ENCODE peak calls at places on chromosomes 12 and 14, in seven cellular contexts. One of them, this sample, is unnamed.

GRCh38 chr14:62674833-62675232 is 370.4 kb downstream of the KCNH5 start:
- DNase-seq in upper lobe of right lung: no peak
- DNase-seq in HepG2: no peak
- DNase-seq in tibial nerve: no peak
- DNase-seq in esophagus muscularis mucosa: no peak
- DNase-seq in heart left ventricle: no peak
- DNase-seq in testis: no peak
- DNase-seq in this sample: no peak

GRCh38 chr12:68373836-68374314 is 41.7 kb upstream of the MDM1 start:
- DNase-seq in upper lobe of right lung: no peak
- DNase-seq in HepG2: no peak
- DNase-seq in tibial nerve: no peak
- DNase-seq in esophagus muscularis mucosa: peak; percentile 34
- DNase-seq in heart left ventricle: no peak
- DNase-seq in testis: no peak
- DNase-seq in this sample: no peak

GRCh38 chr12:12791756-12792346 is 6.4 kb downstream of the APOLD1 start:
- DNase-seq in upper lobe of right lung: no peak
- DNase-seq in HepG2: no peak
- DNase-seq in tibial nerve: no peak
- DNase-seq in esophagus muscularis mucosa: no peak
- DNase-seq in heart left ventricle: peak; percentile 37
- DNase-seq in testis: peak; percentile 74
- DNase-seq in this sample: no peak

GRCh38 chr12:57759360-57759980 is 4.6 kb downstream of the MARCHF9 start:
- DNase-seq in upper lobe of right lung: no peak
- DNase-seq in HepG2: peak; percentile 53
- DNase-seq in tibial nerve: no peak
- DNase-seq in esophagus muscularis mucosa: no peak
- DNase-seq in heart left ventricle: no peak
- DNase-seq in testis: no peak
- DNase-seq in this sample: no peak

GRCh38 chr12:84619053-84619452 is 293.5 kb downstream of the SLC6A15 start:
- DNase-seq in upper lobe of right lung: no peak
- DNase-seq in HepG2: no peak
- DNase-seq in tibial nerve: no peak
- DNase-seq in esophagus muscularis mucosa: no peak
- DNase-seq in heart left ventricle: no peak
- DNase-seq in testis: no peak
- DNase-seq in this sample: no peak

GRCh38 chr12:66623455-66623854 is 55.4 kb downstream of the GRIP1 start:
- DNase-seq in upper lobe of right lung: no peak
- DNase-seq in HepG2: no peak
- DNase-seq in tibial nerve: no peak
- DNase-seq in esophagus muscularis mucosa: no peak
- DNase-seq in heart left ventricle: no peak
- DNase-seq in testis: no peak
- DNase-seq in this sample: no peak

GRCh38 chr14:92421756-92422155 is 91.8 kb upstream of the RIN3 start:
- DNase-seq in upper lobe of right lung: no peak
- DNase-seq in HepG2: no peak
- DNase-seq in tibial nerve: no peak
- DNase-seq in esophagus muscularis mucosa: no peak
- DNase-seq in heart left ventricle: no peak
- DNase-seq in testis: no peak
- DNase-seq in this sample: no peak

GRCh38 chr14:105325716-105326567 is 11.4 kb downstream of the PACS2 start:
- DNase-seq in upper lobe of right lung: no peak
- DNase-seq in HepG2: no peak
- DNase-seq in tibial nerve: no peak
- DNase-seq in esophagus muscularis mucosa: no peak
- DNase-seq in heart left ventricle: no peak
- DNase-seq in testis: no peak
- DNase-seq in this sample: no peak

GRCh38 chr14:91261115-91261514 is 16.6 kb upstream of the GPR68 start:
- DNase-seq in upper lobe of right lung: no peak
- DNase-seq in HepG2: no peak
- DNase-seq in tibial nerve: no peak
- DNase-seq in esophagus muscularis mucosa: no peak
- DNase-seq in heart left ventricle: no peak
- DNase-seq in testis: no peak
- DNase-seq in this sample: no peak

GRCh38 chr12:52149651-52150241 is 42.1 kb downstream of the KRT80 start:
- DNase-seq in upper lobe of right lung: no peak
- DNase-seq in HepG2: no peak
- DNase-seq in tibial nerve: no peak
- DNase-seq in esophagus muscularis mucosa: no peak
- DNase-seq in heart left ventricle: no peak
- DNase-seq in testis: no peak
- DNase-seq in this sample: no peak

GRCh38 chr14:50335389-50335788 is 23.3 kb downstream of the DMAC2L start:
- DNase-seq in upper lobe of right lung: no peak
- DNase-seq in HepG2: peak; percentile 13
- DNase-seq in tibial nerve: peak; percentile 69
- DNase-seq in esophagus muscularis mucosa: peak; percentile 82
- DNase-seq in heart left ventricle: peak; percentile 45
- DNase-seq in testis: peak; percentile 82
- DNase-seq in this sample: no peak

GRCh38 chr14:21095430-21096205 is 2.8 kb downstream of the ZNF219 start:
- DNase-seq in upper lobe of right lung: no peak
- DNase-seq in HepG2: no peak
- DNase-seq in tibial nerve: no peak
- DNase-seq in esophagus muscularis mucosa: no peak
- DNase-seq in heart left ventricle: no peak
- DNase-seq in testis: no peak
- DNase-seq in this sample: no peak

GRCh38 chr14:24122971-24123370 is 7.5 kb upstream of the FITM1 start:
- DNase-seq in upper lobe of right lung: no peak
- DNase-seq in HepG2: no peak
- DNase-seq in tibial nerve: no peak
- DNase-seq in esophagus muscularis mucosa: no peak
- DNase-seq in heart left ventricle: no peak
- DNase-seq in testis: no peak
- DNase-seq in this sample: no peak

GRCh38 chr12:46942579-46942978 is 116.8 kb upstream of the SLC38A4 start:
- DNase-seq in upper lobe of right lung: no peak
- DNase-seq in HepG2: no peak
- DNase-seq in tibial nerve: no peak
- DNase-seq in esophagus muscularis mucosa: no peak
- DNase-seq in heart left ventricle: no peak
- DNase-seq in testis: no peak
- DNase-seq in this sample: no peak

DNA sequence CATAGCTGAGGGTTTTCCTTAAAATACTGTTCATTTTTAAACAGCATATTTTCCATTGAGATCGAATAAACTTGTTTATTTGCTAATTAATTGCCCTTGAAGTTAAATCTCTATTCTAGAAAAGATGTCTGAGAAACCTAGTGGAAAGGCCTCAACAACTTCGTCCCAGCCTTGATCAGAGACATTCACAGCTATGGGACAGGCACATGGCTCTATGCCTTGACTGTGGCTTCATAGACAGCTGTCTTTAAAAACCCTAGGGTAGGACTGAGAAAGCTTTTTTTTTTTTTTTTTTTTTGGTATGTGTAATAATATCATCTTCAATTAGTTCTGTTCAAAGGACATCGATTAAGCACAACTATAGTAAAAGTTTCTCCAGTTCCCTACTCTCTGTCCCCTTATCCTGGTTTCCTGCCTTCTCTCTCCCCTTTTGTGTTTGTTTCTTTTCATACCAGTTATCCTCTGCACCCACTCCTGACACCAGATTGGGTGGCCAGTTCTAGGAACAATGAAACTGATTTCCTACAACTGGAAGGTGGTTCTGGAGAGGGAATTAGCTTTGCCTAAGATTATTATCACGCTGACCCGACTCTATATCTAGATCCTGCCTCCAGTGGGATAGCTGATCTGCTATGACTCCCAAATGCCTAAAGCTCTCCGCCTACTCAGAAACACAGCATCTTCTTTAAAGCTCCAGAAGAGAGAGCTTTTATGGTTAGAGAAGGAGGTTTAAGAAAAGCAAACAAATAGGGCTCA is 20.3 kb downstream of the SOCS2 start:
- DNase-seq in upper lobe of right lung: no peak
- DNase-seq in HepG2: no peak
- DNase-seq in tibial nerve: no peak
- DNase-seq in esophagus muscularis mucosa: no peak
- DNase-seq in heart left ventricle: no peak
- DNase-seq in testis: no peak
- DNase-seq in this sample: no peak
- H3K4me1 ChIP-seq in upper lobe of right lung: peaks cover 17% of the 10 kb centered on the region
- H3K4me1 ChIP-seq in HepG2: peaks cover 10% of the 10 kb centered on the region
- H3K4me1 ChIP-seq in tibial nerve: no peaks in the 10 kb centered on the region
- H3K4me1 ChIP-seq in esophagus muscularis mucosa: peaks cover 7% of the 10 kb centered on the region
- H3K4me1 ChIP-seq in heart left ventricle: peaks cover 24% of the 10 kb centered on the region
- H3K4me1 ChIP-seq in testis: peaks cover 14% of the 10 kb centered on the region
- H3K4me1 ChIP-seq in this sample: peaks cover 39% of the 10 kb centered on the region

GRCh38 chr14:96949594-96949993 is 152.4 kb downstream of the VRK1 start:
- DNase-seq in upper lobe of right lung: no peak
- DNase-seq in HepG2: no peak
- DNase-seq in tibial nerve: no peak
- DNase-seq in esophagus muscularis mucosa: no peak
- DNase-seq in heart left ventricle: no peak
- DNase-seq in testis: no peak
- DNase-seq in this sample: no peak

GRCh38 chr14:96944297-96944696 is 147.1 kb downstream of the VRK1 start:
- DNase-seq in upper lobe of right lung: no peak
- DNase-seq in HepG2: no peak
- DNase-seq in tibial nerve: no peak
- DNase-seq in esophagus muscularis mucosa: no peak
- DNase-seq in heart left ventricle: no peak
- DNase-seq in testis: no peak
- DNase-seq in this sample: no peak

GRCh38 chr14:96940009-96940408 is 142.8 kb downstream of the VRK1 start:
- DNase-seq in upper lobe of right lung: no peak
- DNase-seq in HepG2: peak; percentile 16
- DNase-seq in tibial nerve: no peak
- DNase-seq in esophagus muscularis mucosa: no peak
- DNase-seq in heart left ventricle: no peak
- DNase-seq in testis: no peak
- DNase-seq in this sample: no peak

DNA sequence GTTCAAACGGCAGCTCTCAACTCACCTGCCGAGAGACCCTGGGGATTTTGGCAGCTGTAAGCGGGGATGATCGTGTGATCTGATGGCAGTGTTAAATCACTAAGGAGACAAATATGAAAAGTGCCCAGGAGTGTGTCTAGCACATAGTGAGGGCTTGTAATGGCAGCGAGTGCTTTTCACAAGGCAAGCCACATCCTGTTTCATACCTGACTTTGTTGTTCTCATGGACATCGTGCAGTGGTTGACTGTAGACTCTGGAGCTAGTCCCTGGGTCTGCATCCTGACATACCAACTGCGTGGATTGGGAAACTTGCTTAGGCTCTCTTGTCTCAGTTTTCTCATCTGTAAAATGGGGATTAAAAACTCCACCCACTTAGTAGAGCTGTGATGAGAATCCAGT is 148.5 kb downstream of the VRK1 start:
- DNase-seq in upper lobe of right lung: no peak
- DNase-seq in HepG2: no peak
- DNase-seq in tibial nerve: no peak
- DNase-seq in esophagus muscularis mucosa: no peak
- DNase-seq in heart left ventricle: no peak
- DNase-seq in testis: no peak
- DNase-seq in this sample: no peak
- H3K27ac ChIP-seq in upper lobe of right lung: no peak overlapping the region
- H3K27ac ChIP-seq in HepG2: no peak overlapping the region
- H3K27ac ChIP-seq in tibial nerve: no peak overlapping the region
- H3K27ac ChIP-seq in esophagus muscularis mucosa: no peak overlapping the region
- H3K27ac ChIP-seq in heart left ventricle: no peak overlapping the region
- H3K27ac ChIP-seq in testis: no peak overlapping the region
- H3K27ac ChIP-seq in this sample: no peak overlapping the region

GRCh38 chr12:15763336-15763735 is 25.9 kb downstream of the EPS8 start:
- DNase-seq in upper lobe of right lung: no peak
- DNase-seq in HepG2: no peak
- DNase-seq in tibial nerve: no peak
- DNase-seq in esophagus muscularis mucosa: no peak
- DNase-seq in heart left ventricle: no peak
- DNase-seq in testis: no peak
- DNase-seq in this sample: no peak

GRCh38 chr12:15752780-15753179 is 36.4 kb downstream of the EPS8 start:
- DNase-seq in upper lobe of right lung: no peak
- DNase-seq in HepG2: no peak
- DNase-seq in tibial nerve: no peak
- DNase-seq in esophagus muscularis mucosa: no peak
- DNase-seq in heart left ventricle: no peak
- DNase-seq in testis: no peak
- DNase-seq in this sample: no peak

GRCh38 chr12:15754233-15754632 is 35.0 kb downstream of the EPS8 start:
- DNase-seq in upper lobe of right lung: no peak
- DNase-seq in HepG2: no peak
- DNase-seq in tibial nerve: no peak
- DNase-seq in esophagus muscularis mucosa: no peak
- DNase-seq in heart left ventricle: no peak
- DNase-seq in testis: no peak
- DNase-seq in this sample: no peak

GRCh38 chr12:15756822-15757221 is 32.4 kb downstream of the EPS8 start:
- DNase-seq in upper lobe of right lung: no peak
- DNase-seq in HepG2: no peak
- DNase-seq in tibial nerve: no peak
- DNase-seq in esophagus muscularis mucosa: no peak
- DNase-seq in heart left ventricle: no peak
- DNase-seq in testis: no peak
- DNase-seq in this sample: no peak

DNA sequence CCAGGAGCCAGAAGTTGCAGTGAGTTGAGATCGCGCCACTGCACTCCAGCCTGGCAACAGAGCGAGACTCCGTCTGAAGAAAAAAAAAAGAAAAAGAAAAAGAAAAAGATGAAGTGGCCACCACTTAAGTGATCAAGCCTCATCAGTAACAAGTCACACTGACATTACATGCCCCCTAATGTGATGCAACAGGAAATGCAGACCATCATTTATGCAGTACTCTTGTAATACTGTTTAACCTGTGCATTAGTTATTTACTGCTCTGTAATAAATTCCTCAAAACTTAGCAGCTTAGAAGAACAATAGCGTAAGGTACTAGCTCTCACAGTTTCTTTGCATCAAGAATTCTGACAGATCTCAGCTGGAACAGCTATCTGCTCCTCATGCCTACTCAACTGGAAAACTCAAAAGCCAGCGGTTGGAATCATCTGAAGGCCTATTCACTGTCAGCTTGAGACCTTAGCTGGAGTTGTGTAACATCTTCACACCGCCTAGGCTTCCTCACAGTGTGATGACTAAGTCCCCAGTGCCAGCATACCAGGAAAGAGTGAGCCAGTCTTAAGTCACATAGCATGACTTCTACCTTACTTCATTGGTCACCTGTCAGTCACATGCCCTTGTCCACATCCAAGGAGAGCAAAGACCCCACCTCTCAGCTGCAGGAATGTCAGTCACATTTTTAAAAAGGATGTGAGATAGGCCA is 31.5 kb downstream of the EPS8 start:
- DNase-seq in upper lobe of right lung: no peak
- DNase-seq in HepG2: peak; percentile 15
- DNase-seq in tibial nerve: no peak
- DNase-seq in esophagus muscularis mucosa: no peak
- DNase-seq in heart left ventricle: no peak
- DNase-seq in testis: no peak
- DNase-seq in this sample: no peak
- H3K4me1 ChIP-seq in upper lobe of right lung: no peaks in the 10 kb centered on the region
- H3K4me1 ChIP-seq in HepG2: peaks cover 10% of the 10 kb centered on the region
- H3K4me1 ChIP-seq in tibial nerve: no peaks in the 10 kb centered on the region
- H3K4me1 ChIP-seq in esophagus muscularis mucosa: peaks cover 11% of the 10 kb centered on the region
- H3K4me1 ChIP-seq in heart left ventricle: no peaks in the 10 kb centered on the region
- H3K4me1 ChIP-seq in testis: no peaks in the 10 kb centered on the region
- H3K4me1 ChIP-seq in this sample: peaks cover 44% of the 10 kb centered on the region

GRCh38 chr12:19177754-19178153 is 48.2 kb downstream of the PLEKHA5 start:
- DNase-seq in upper lobe of right lung: no peak
- DNase-seq in HepG2: no peak
- DNase-seq in tibial nerve: no peak
- DNase-seq in esophagus muscularis mucosa: no peak
- DNase-seq in heart left ventricle: no peak
- DNase-seq in testis: no peak
- DNase-seq in this sample: no peak
- H3K27ac ChIP-seq in upper lobe of right lung: no peak overlapping the region
- H3K27ac ChIP-seq in HepG2: no peak overlapping the region
- H3K27ac ChIP-seq in tibial nerve: no peak overlapping the region
- H3K27ac ChIP-seq in esophagus muscularis mucosa: peak overlapping the region; percentile 19
- H3K27ac ChIP-seq in heart left ventricle: peak overlapping the region; percentile 8
- H3K27ac ChIP-seq in testis: no peak overlapping the region
- H3K27ac ChIP-seq in this sample: no peak overlapping the region